ENCODE peak calls at places on chromosome 1, in nine cellular contexts. Z, D, Y, M, F, T, C, S and W are unnamed samples.

GRCh38 chr1:212503714-212504113 is 71.0 kb downstream of the NENF start:
- DNase-seq in D (no peak), M (no peak), C (no peak), S (no peak), F (no peak), T (no peak), Z (no peak), Y (no peak), W (no peak)

GRCh38 chr1:41766546-41766945 is 152.2 kb downstream of the HIVEP3 start:
- DNase-seq in M (no peak), S (no peak), C (peak), F (no peak), D (no peak), Z (no peak), Y (no peak), T (no peak), W (no peak)

GRCh38 chr1:155909894-155910293 is 1.3 kb downstream of the RIT1 start:
- DNase-seq in D (peak), S (no peak), C (no peak), T (no peak), M (no peak), F (no peak), Y (peak), Z (peak), W (peak)

GRCh38 chr1:15337656-15338402 is 71.9 kb upstream of the EFHD2 start:
- DNase-seq in M (no peak), C (no peak), S (no peak), D (peak), T (no peak), Z (peak), Y (peak), F (no peak), W (peak)

GRCh38 chr1:218994615-218995014 is 179.1 kb upstream of the LYPLAL1 start:
- DNase-seq in C (no peak), Z (no peak), T (no peak), F (no peak), S (no peak), D (no peak), Y (no peak), M (no peak), W (no peak)

GRCh38 chr1:151993084-151993733 is 450 bp downstream of the S100A10 start:
- DNase-seq in C (no peak), Y (peak), F (no peak), D (peak), T (peak), Z (no peak), M (peak), S (peak), W (no peak)

GRCh38 chr1:46481961-46482360 is 7.7 kb upstream of the DMBX1 start:
- DNase-seq in M (no peak), Y (no peak), Z (no peak), F (no peak), C (no peak), S (no peak), D (no peak), T (no peak), W (no peak)

GRCh38 chr1:2300851-2301606 is 72.9 kb downstream of the SKI start:
- DNase-seq in M (peak), D (no peak), Z (peak), C (no peak), Y (peak), S (peak), T (peak), F (no peak), W (peak)

GRCh38 chr1:204891860-204892259 is 21.2 kb downstream of the NFASC start:
- DNase-seq in T (no peak), D (peak), Z (no peak), F (no peak), S (no peak), Y (no peak), M (no peak), C (no peak), W (no peak)

GRCh38 chr1:201406831-201407406 is 7.8 kb upstream of the LAD1 start:
- DNase-seq in F (no peak), Z (no peak), C (no peak), D (no peak), M (no peak), Y (no peak), T (no peak), S (no peak), W (no peak)